ENCODE peak calls at places on chromosomes 7 and 10, in six cellular contexts. V is IMR-90, S is SK-N-SH, J is GM23338, O is psoas muscle, R is aorta. T is an unnamed sample. For H3K36me3, the result is how much of the 10 kb centered on the place peaks cover.

GRCh38 chr7:135094472-135095237 is 53.2 kb upstream of the TMEM140 start:
- DNase-seq in V (no peak), S (no peak), J (no peak), O (no peak), R (no peak), T (no peak)

GRCh38 chr7:20225384-20225783 is 8.2 kb upstream of the MACC1 start:
- DNase-seq in V (no peak), S (no peak), J (no peak), O (no peak), R (no peak), T (no peak)

GRCh38 chr10:129096340-129096984 is 370.6 kb upstream of the MGMT start:
- DNase-seq in V (peak), S (no peak), J (no peak), O (no peak), R (no peak), T (no peak)

GRCh38 chr10:15879058-15879457 is 18.8 kb upstream of the MINDY3 start:
- DNase-seq in V (peak), S (peak), J (peak), O (no peak), R (no peak), T (no peak)

GRCh38 chr10:543862-544822 is 145.3 kb downstream of the DIP2C start:
- DNase-seq in V (no peak), S (no peak), J (no peak), O (no peak), R (peak), T (no peak)

GRCh38 chr10:6737080-6737641 is 157.1 kb upstream of the PRKCQ start:
- DNase-seq in V (peak), S (no peak), J (peak), O (peak), R (no peak), T (no peak)

GRCh38 chr10:154348-154747 is 19.1 kb downstream of the ZMYND11 start:
- DNase-seq in V (peak), S (no peak), J (no peak), O (no peak), R (no peak), T (no peak)

GRCh38 chr10:91080776-91081175 is 139.7 kb upstream of the PCGF5 start:
- DNase-seq in V (no peak), S (no peak), J (no peak), O (no peak), R (no peak), T (no peak)

GRCh38 chr10:47402681-47403301 is 18.7 kb upstream of the ZNF488 start:
- DNase-seq in V (peak), S (no peak), J (peak), O (peak), R (peak), T (no peak)

GRCh38 chr10:54477738-54478137 is 323.3 kb downstream of the PCDH15 start:
- DNase-seq in V (no peak), S (no peak), J (no peak), O (no peak), R (no peak), T (no peak)

GRCh38 chr10:43795639-43796038 is 147.0 kb upstream of the ZNF32 start:
- DNase-seq in V (no peak), S (no peak), J (no peak), O (no peak), R (no peak), T (no peak)

GRCh38 chr7:20340839-20341238 is 10.1 kb downstream of the ITGB8 start:
- DNase-seq in V (no peak), S (no peak), J (peak), O (no peak), R (no peak), T (peak)

GRCh38 chr10:69715899-69716606 is 85.7 kb upstream of the COL13A1 start:
- DNase-seq in V (no peak), S (no peak), J (no peak), O (no peak), R (peak), T (no peak)

GRCh38 chr7:130153251-130153908 is 51.8 kb downstream of the TMEM209 start:
- DNase-seq in V (no peak), S (no peak), J (peak), O (no peak), R (no peak), T (no peak)

GRCh38 chr10:80518143-80518806 is 19.4 kb upstream of the SH2D4B start:
- DNase-seq in V (no peak), S (no peak), J (no peak), O (peak), R (no peak), T (no peak)

GRCh38 chr7:82506702-82507101 is 63.1 kb upstream of the CACNA2D1 start:
- DNase-seq in V (peak), S (no peak), J (no peak), O (peak), R (peak), T (peak)

GRCh38 chr10:108783897-108784296 is 1139.4 kb downstream of the XPNPEP1 start:
- DNase-seq in V (peak), S (peak), J (peak), O (no peak), R (no peak), T (peak)

GRCh38 chr7:71752171-71752935 is 620.4 kb downstream of the GALNT17 start:
- DNase-seq in V (no peak), S (peak), J (peak), O (no peak), R (peak), T (peak)

GRCh38 chr10:76558996-76559888 is 1078.4 kb downstream of the KCNMA1 start:
- DNase-seq in V (peak), S (no peak), J (no peak), O (no peak), R (no peak), T (no peak)

GRCh38 chr7:87435546-87435945 is 39.9 kb downstream of the ABCB4 start:
- DNase-seq in V (peak), S (no peak), J (no peak), O (no peak), R (no peak), T (no peak)

GRCh38 chr7:94301024-94301588 is 93.6 kb upstream of the COL1A2 start:
- DNase-seq in V (peak), S (peak), J (peak), O (peak), R (peak), T (peak)

GRCh38 chr10:114487815-114488536 is 83.7 kb upstream of the AFAP1L2 start:
- DNase-seq in V (peak), S (no peak), J (no peak), O (no peak), R (no peak), T (no peak)

GRCh38 chr7:13042605-13043236 is 355.3 kb downstream of the ARL4A start:
- DNase-seq in V (peak), S (no peak), J (no peak), O (no peak), R (no peak), T (no peak)

GRCh38 chr10:110765513-110766375 is 106.0 kb upstream of the PDCD4 start:
- DNase-seq in V (peak), S (no peak), J (no peak), O (no peak), R (no peak), T (no peak)

GRCh38 chr7:127588697-127589482 is 679 bp downstream of the ARF5 start:
- DNase-seq in V (peak), S (peak), J (peak), O (peak), R (peak), T (peak)

GRCh38 chr10:33116293-33116697 is 158.3 kb upstream of the ITGB1 start:
- DNase-seq in V (peak), S (peak), J (peak), O (no peak), R (no peak), T (no peak)

GRCh38 chr7:158367634-158367982 is 220.0 kb downstream of the PTPRN2 start:
- DNase-seq in V (no peak), S (peak), J (no peak), O (no peak), R (no peak), T (no peak)

GRCh38 chr7:142349670-142350405 is 92.0 kb upstream of the PRSS58 start:
- DNase-seq in V (no peak), S (no peak), J (no peak), O (no peak), R (no peak), T (no peak)

GRCh38 chr10:112146799-112147198 is 36.8 kb downstream of the GPAM start:
- DNase-seq in V (no peak), S (no peak), J (no peak), O (no peak), R (no peak), T (no peak)

GRCh38 chr7:30459591-30460245 is 18.9 kb downstream of the NOD1 start:
- DNase-seq in V (peak), S (peak), J (no peak), O (no peak), R (peak), T (no peak)

GRCh38 chr10:17386616-17387075 is 67.7 kb downstream of the ST8SIA6 start:
- DNase-seq in V (no peak), S (no peak), J (peak), O (no peak), R (no peak), T (no peak)

GRCh38 chr7:100578246-100579183 is 4.8 kb upstream of the SAP25 start:
- DNase-seq in V (no peak), S (no peak), J (no peak), O (no peak), R (peak), T (no peak)

GRCh38 chr7:50679218-50680007 is 103.3 kb downstream of the GRB10 start:
- DNase-seq in V (peak), S (peak), J (peak), O (no peak), R (no peak), T (no peak)

GRCh38 chr7:100753750-100754149 is 20.4 kb downstream of the ZAN start:
- DNase-seq in V (peak), S (no peak), J (no peak), O (no peak), R (no peak), T (no peak)

GRCh38 chr10:96493871-96494525 is 19.7 kb downstream of the TLL2 start:
- DNase-seq in V (no peak), S (no peak), J (no peak), O (no peak), R (no peak), T (no peak)

GRCh38 chr10:42707229-42707628 is 68.9 kb upstream of the ZNF33B start:
- DNase-seq in V (no peak), S (no peak), J (no peak), O (no peak), R (no peak), T (no peak)

GRCh38 chr7:16063691-16064090 is 357.6 kb downstream of the CRPPA start:
- DNase-seq in V (no peak), S (no peak), J (no peak), O (no peak), R (no peak), T (no peak)

DNA sequence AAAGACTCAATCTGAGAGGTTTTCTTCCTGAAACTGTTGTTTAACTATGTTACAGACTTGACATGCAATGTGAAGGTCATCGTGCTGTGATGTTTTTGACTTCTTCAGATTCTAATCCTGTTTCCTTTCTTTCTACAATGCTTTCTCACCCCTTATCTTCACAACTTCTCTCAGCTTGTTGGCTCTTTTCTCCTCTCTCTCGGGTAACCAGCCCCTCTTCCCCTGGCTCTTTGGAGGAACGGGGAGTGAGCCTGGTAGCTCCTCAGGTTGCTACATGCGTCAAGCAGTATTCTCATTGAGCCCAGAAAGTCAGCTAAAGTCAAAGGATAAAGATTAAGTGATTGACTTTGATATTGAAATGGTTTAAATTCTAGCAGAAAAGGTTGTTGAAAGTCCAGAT is 40.1 kb downstream of the SEC23IP start:
- DNase-seq in V (no peak), S (no peak), J (no peak), O (no peak), R (no peak), T (no peak)
- H3K36me3 ChIP-seq in V (under half), S (half or more), J (half or more), O (half or more), R (under half), T (half or more)

DNA sequence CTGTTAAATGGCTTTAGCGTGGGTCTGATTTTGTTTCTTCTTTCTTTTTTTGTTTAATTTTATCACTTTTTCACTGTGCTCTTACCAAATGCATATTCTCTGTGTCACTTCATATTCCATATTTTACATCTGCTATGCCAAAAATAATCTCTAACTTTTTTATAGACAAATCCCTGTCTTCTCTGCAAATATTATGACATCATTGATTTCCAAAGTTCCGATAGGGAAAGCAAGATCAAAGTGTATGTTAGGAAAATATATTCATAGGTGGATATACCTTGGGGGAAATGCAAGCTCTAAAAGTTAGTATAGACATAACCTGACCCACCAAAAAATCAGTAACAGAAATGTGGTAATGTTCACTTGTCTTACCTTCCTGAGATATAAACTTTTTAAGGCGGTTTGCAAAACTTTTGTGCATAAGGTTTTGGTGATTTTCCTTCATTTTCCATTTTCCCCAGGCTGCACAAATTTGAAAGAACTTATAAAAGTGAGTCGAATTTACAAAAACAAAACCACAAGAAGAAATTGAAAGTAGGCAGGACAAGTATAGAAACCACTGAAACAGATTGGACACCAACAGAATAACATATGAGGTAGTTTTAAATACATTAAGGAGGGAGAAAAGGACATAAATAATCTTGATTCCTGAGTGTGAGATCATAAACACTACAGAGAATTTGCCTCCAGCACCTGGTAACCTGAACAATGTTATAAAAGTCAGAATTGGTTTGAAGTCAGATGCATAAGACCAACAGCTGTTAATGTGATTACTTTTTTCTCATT is 63.1 kb upstream of the TFEC start:
- DNase-seq in V (no peak), S (no peak), J (no peak), O (no peak), R (no peak), T (no peak)
- H3K36me3 ChIP-seq in V (under half), S (under half), J (under half), O (under half), R (under half), T (under half)

GRCh38 chr7:99046722-99047121 is 97.2 kb downstream of the SMURF1 start:
- DNase-seq in V (no peak), S (no peak), J (peak), O (no peak), R (no peak), T (no peak)
- H3K36me3 ChIP-seq in V (half or more), S (half or more), J (under half), O (half or more), R (under half), T (half or more)

DNA sequence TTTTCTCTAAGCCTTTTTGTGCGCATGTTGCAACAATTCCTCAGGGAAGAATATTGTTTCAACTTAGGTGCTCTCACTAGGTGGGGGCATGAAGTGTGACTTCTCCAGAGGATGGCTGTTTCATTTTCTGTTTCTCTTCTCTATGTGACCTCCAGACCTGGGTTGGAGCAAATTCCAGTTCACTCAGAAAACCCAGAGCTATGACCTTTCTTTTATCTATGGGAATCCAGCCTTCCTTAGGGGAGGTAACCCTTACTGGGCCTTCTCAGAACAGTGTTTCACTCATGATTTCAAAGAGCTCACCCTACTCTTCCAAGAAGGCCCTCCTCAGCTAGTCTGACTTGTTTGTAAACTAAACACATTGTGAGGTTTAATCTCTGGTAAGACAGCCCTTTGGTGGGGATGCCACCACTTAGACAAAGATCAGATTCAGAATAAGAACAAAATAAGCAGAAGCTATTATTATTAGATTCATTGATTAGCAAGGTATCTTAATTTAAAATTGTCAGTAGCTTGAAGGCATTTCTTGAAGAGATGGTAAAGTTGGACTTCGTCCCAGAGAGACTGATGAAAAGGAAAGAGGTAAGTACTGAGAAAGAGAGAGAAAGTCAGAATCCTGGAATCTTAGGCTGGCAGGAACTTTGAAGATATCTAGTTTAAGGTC is 16.6 kb upstream of the TAS2R60 start:
- DNase-seq in V (no peak), S (no peak), J (no peak), O (no peak), R (no peak), T (no peak)
- H3K36me3 ChIP-seq in V (under half), S (under half), J (under half), O (under half), R (under half), T (under half)

GRCh38 chr10:130167193-130167592 is 31.0 kb downstream of the GLRX3 start:
- DNase-seq in V (no peak), S (no peak), J (no peak), O (no peak), R (no peak), T (no peak)
- H3K36me3 ChIP-seq in V (under half), S (half or more), J (under half), O (half or more), R (under half), T (half or more)

GRCh38 chr10:11933837-11934236 is 108.8 kb downstream of the UPF2 start:
- DNase-seq in V (no peak), S (no peak), J (no peak), O (no peak), R (no peak), T (no peak)

GRCh38 chr10:11927746-11928145 is 104.6 kb downstream of the PROSER2 start:
- DNase-seq in V (no peak), S (no peak), J (no peak), O (no peak), R (no peak), T (no peak)

GRCh38 chr10:11930342-11930978 is 107.3 kb downstream of the PROSER2 start:
- DNase-seq in V (no peak), S (no peak), J (no peak), O (no peak), R (no peak), T (no peak)

GRCh38 chr10:11934262-11934661 is 108.3 kb downstream of the UPF2 start:
- DNase-seq in V (no peak), S (no peak), J (peak), O (no peak), R (no peak), T (no peak)

GRCh38 chr10:11931038-11931437 is 107.9 kb downstream of the PROSER2 start:
- DNase-seq in V (no peak), S (no peak), J (no peak), O (no peak), R (no peak), T (no peak)
- H3K36me3 ChIP-seq in V (under half), S (half or more), J (under half), O (half or more), R (under half), T (under half)

DNA sequence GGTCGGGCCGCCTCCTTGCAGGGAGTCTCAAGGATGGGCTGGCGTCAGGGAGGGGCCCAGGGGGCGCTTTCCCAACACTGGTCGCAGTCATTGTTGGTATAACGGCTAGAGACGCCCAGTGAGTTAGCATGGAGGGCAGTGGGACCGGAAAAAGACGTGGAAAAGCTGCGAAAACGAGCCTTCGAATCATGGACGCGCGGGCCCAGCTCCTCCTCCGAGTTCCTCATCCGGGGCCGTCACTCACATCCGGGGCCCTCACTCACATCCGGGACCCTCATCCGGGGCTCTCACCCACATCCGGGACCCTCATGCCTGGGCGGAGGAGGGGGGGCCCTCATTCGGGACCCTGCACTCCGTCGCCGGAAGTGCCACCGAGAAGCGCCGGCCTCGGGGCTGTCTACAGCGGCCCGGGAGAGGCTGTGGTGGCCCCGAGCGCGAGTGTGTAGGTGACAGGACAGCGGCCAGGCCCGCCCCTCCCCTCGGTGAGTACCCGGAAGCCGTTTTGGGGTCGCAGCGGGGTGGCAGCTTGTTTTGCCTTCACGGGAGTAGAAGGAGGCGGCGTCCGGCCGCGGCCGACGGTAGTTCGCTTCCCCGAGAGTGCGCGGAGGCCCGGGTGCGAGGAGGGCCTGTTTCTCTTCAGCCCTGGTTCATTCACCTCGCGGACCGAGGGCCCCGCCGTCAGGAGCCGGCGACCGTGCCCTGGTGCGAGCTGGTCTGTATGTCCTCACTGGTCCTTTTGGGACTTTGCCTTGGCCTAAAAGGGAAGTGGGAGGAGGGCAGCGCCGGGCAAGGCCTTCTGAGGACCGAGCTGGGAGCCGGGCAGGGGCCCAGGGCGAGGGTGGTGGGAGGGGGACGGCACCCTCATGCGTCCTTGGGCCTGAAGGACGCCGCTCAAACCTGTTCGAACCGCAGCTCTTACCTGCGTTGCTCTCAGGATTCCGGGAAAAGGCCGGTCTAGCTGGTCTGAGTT is at the start of gene ZNF655:
- DNase-seq in V (peak), S (peak), J (peak), O (peak), R (peak), T (peak)
- H3K36me3 ChIP-seq in V (under half), S (half or more), J (under half), O (half or more), R (under half), T (half or more)

GRCh38 chr10:48453451-48454301 is 147.2 kb downstream of the MAPK8 start:
- DNase-seq in V (no peak), S (no peak), J (no peak), O (no peak), R (no peak), T (peak)

GRCh38 chr10:48455392-48456151 is 149.1 kb downstream of the MAPK8 start:
- DNase-seq in V (no peak), S (no peak), J (no peak), O (no peak), R (peak), T (peak)

GRCh38 chr10:48455055-48455391 is 148.5 kb downstream of the MAPK8 start:
- DNase-seq in V (no peak), S (no peak), J (no peak), O (no peak), R (no peak), T (no peak)

GRCh38 chr10:48452879-48453412 is 146.5 kb downstream of the MAPK8 start:
- DNase-seq in V (no peak), S (no peak), J (no peak), O (peak), R (no peak), T (peak)

GRCh38 chr10:48454302-48455054 is 148.0 kb downstream of the MAPK8 start:
- DNase-seq in V (no peak), S (no peak), J (no peak), O (no peak), R (peak), T (peak)
- H3K36me3 ChIP-seq in V (under half), S (under half), J (under half), O (under half), R (under half), T (under half)

T was measured in stomach.